ENCODE peak calls at places on chromosome 1, in ten cellular contexts. N is neural crest cell, K is cardiac fibroblast, U is progenitor cell of endocrine pancreas, H is omental fat pad, R is HCT116, P is GM20000, F is hepatocyte, O is MCF 10A, Z is mesothelial cell of epicardium. L is an unnamed sample.

GRCh38 chr1:76230894-76231293 is 156.3 kb downstream of the ST6GALNAC3 start:
- DNase-seq in N (no peak), K (no peak), U (no peak), H (no peak), R (no peak), P (no peak), F (no peak), O (no peak), Z (no peak), L (no peak)

GRCh38 chr1:201825245-201825644 is 3.7 kb upstream of the IPO9 start:
- DNase-seq in N (no peak), K (no peak), U (no peak), H (no peak), R (no peak), P (no peak), F (no peak), O (no peak), Z (no peak), L (no peak)

GRCh38 chr1:240967070-240967724 is 355.2 kb upstream of the GREM2 start:
- DNase-seq in N (no peak), K (peak; percentile 58), U (no peak), H (no peak), R (no peak), P (no peak), F (peak; percentile 32), O (peak; percentile 60), Z (no peak), L (no peak)

GRCh38 chr1:155126494-155127104 is 1.1 kb upstream of the EFNA1 start:
- DNase-seq in N (peak; percentile 15), K (no peak), U (peak; percentile 39), H (no peak), R (no peak), P (no peak), F (peak; percentile 86), O (peak; percentile 75), Z (peak; percentile 71), L (peak; percentile 53)

GRCh38 chr1:19825298-19825697 is 10.2 kb upstream of the RNF186 start:
- DNase-seq in N (no peak), K (no peak), U (no peak), H (no peak), R (no peak), P (no peak), F (peak; percentile 37), O (no peak), Z (no peak), L (no peak)

GRCh38 chr1:67158401-67158800 is 7.9 kb upstream of the IL23R start:
- DNase-seq in N (no peak), K (no peak), U (no peak), H (no peak), R (no peak), P (no peak), F (no peak), O (no peak), Z (no peak), L (no peak)

GRCh38 chr1:116972676-116973035 is 28.9 kb upstream of the CD101 start:
- DNase-seq in N (no peak), K (peak; percentile 38), U (no peak), H (no peak), R (no peak), P (no peak), F (no peak), O (peak; percentile 16), Z (no peak), L (no peak)

GRCh38 chr1:22398656-22399420 is 52.8 kb upstream of the ZBTB40 start:
- DNase-seq in N (no peak), K (no peak), U (no peak), H (no peak), R (no peak), P (no peak), F (no peak), O (no peak), Z (no peak), L (no peak)

GRCh38 chr1:241647658-241648057 is 4.4 kb upstream of the WDR64 start:
- DNase-seq in N (no peak), K (peak; percentile 62), U (no peak), H (no peak), R (no peak), P (no peak), F (no peak), O (peak; percentile 76), Z (no peak), L (no peak)

GRCh38 chr1:118993712-118994049 is 5.5 kb upstream of the TBX15 start:
- DNase-seq in N (no peak), K (no peak), U (no peak), H (no peak), R (no peak), P (no peak), F (no peak), O (no peak), Z (no peak), L (no peak)

GRCh38 chr1:234961468-234962339 is 166.9 kb downstream of the TOMM20 start:
- DNase-seq in N (no peak), K (peak; percentile 94), U (no peak), H (no peak), R (no peak), P (peak; percentile 48), F (no peak), O (peak; percentile 87), Z (no peak), L (no peak)

GRCh38 chr1:22245716-22246115 is 102.8 kb upstream of the WNT4 start:
- DNase-seq in N (peak; percentile 24), K (no peak), U (no peak), H (no peak), R (no peak), P (no peak), F (no peak), O (no peak), Z (no peak), L (no peak)

GRCh38 chr1:149849947-149850360 is 49.4 kb upstream of the BOLA1 start:
- DNase-seq in N (no peak), K (peak; percentile 33), U (no peak), H (no peak), R (no peak), P (no peak), F (peak; percentile 7), O (peak; percentile 25), Z (no peak), L (no peak)

GRCh38 chr1:228938248-228938891 is 203.1 kb downstream of the RHOU start:
- DNase-seq in N (no peak), K (no peak), U (no peak), H (no peak), R (no peak), P (no peak), F (no peak), O (no peak), Z (no peak), L (no peak)

GRCh38 chr1:99766378-99766800 is at the start of gene FRRS1:
- DNase-seq in N (peak; percentile 30), K (peak; percentile 76), U (peak; percentile 18), H (no peak), R (peak; percentile 85), P (peak; percentile 66), F (peak; percentile 80), O (peak; percentile 87), Z (peak; percentile 47), L (no peak)

GRCh38 chr1:24641646-24642151 is 1.4 kb upstream of the SRRM1 start:
- DNase-seq in N (no peak), K (peak; percentile 47), U (no peak), H (no peak), R (no peak), P (peak; percentile 45), F (peak; percentile 48), O (peak; percentile 27), Z (peak; percentile 40), L (peak; percentile 18)

GRCh38 chr1:170556910-170557309 is 24.9 kb downstream of the GORAB start:
- DNase-seq in N (no peak), K (peak; percentile 85), U (no peak), H (no peak), R (no peak), P (no peak), F (no peak), O (peak; percentile 16), Z (no peak), L (no peak)

GRCh38 chr1:97158704-97159103 is 437.1 kb downstream of the PTBP2 start:
- DNase-seq in N (no peak), K (no peak), U (no peak), H (no peak), R (no peak), P (no peak), F (no peak), O (no peak), Z (no peak), L (no peak)

GRCh38 chr1:117029690-117030089 is 28.1 kb downstream of the CD101 start:
- DNase-seq in N (no peak), K (no peak), U (no peak), H (no peak), R (no peak), P (no peak), F (no peak), O (no peak), Z (no peak), L (no peak)

GRCh38 chr1:35605882-35606182 is 32.7 kb downstream of the TFAP2E start:
- DNase-seq in N (no peak), K (peak; percentile 53), U (no peak), H (no peak), R (no peak), P (no peak), F (no peak), O (no peak), Z (no peak), L (no peak)

GRCh38 chr1:56200921-56201320 is 378.4 kb downstream of the PLPP3 start:
- DNase-seq in N (no peak), K (no peak), U (no peak), H (no peak), R (no peak), P (no peak), F (no peak), O (no peak), Z (no peak), L (no peak)

GRCh38 chr1:52670599-52670998 is 27.5 kb downstream of the COA7 start:
- DNase-seq in N (no peak), K (peak; percentile 63), U (no peak), H (no peak), R (no peak), P (no peak), F (no peak), O (no peak), Z (no peak), L (no peak)
- TF ChIP-seq CTCF in N (no peak), K (no peak), U (no peak), H (no peak), R (no peak), P (no peak), F (no peak), O (no peak), Z (no peak), L (no peak)

GRCh38 chr1:203031467-203031866 is 5.2 kb downstream of the PPFIA4 start:
- DNase-seq in N (no peak), K (no peak), U (no peak), H (no peak), R (no peak), P (no peak), F (no peak), O (no peak), Z (no peak), L (no peak)
- TF ChIP-seq CTCF in N (peak; percentile 45), K (no peak), U (no peak), H (no peak), R (peak; percentile 87), P (no peak), F (peak; percentile 15), O (peak; percentile 20), Z (peak; percentile 43), L (no peak)

GRCh38 chr1:58785424-58786058 is 1.7 kb upstream of the JUN start:
- DNase-seq in N (peak; percentile 12), K (peak; percentile 48), U (peak; percentile 29), H (peak; percentile 31), R (no peak), P (no peak), F (peak; percentile 83), O (peak; percentile 82), Z (peak; percentile 52), L (peak; percentile 50)
- TF ChIP-seq CTCF in N (peak; percentile 4), K (no peak), U (peak; percentile 5), H (no peak), R (no peak), P (no peak), F (no peak), O (no peak), Z (no peak), L (no peak)

GRCh38 chr1:161117681-161118581 is at the start of the genes NIT1 and PFDN2:
- DNase-seq in N (peak; percentile 74), K (peak; percentile 80), U (peak; percentile 82), H (peak; percentile 69), R (peak; percentile 77), P (peak; percentile 91), F (peak; percentile 94), O (peak; percentile 85), Z (peak; percentile 91), L (peak; percentile 85)
- TF ChIP-seq CTCF in N (no peak), K (no peak), U (no peak), H (no peak), R (no peak), P (no peak), F (no peak), O (no peak), Z (no peak), L (no peak)

L was measured in natural killer cell.